ENCODE peak calls at places on chromosome 3, in seven cellular contexts. F, O, E, Q, J, R and U are unnamed samples.
A peak's percentile ranks its signal among the peaks of the same experiment; 100 is the strongest.

GRCh38 chr3:72384602-72385001 is 463.6 kb downstream of the SHQ1 start:
- DNase-seq in Q (peak; percentile 24), E (no peak), F (no peak), R (no peak), O (no peak), J (no peak), U (no peak)

GRCh38 chr3:36701903-36702374 is 62.4 kb downstream of the DCLK3 start:
- DNase-seq in O (no peak), Q (no peak), J (no peak), F (no peak), R (peak; percentile 43), E (no peak), U (no peak)

GRCh38 chr3:51340311-51340829 is 44.7 kb upstream of the MANF start:
- DNase-seq in J (no peak), E (no peak), F (no peak), Q (no peak), O (no peak), R (no peak), U (no peak)

GRCh38 chr3:157336252-157337009 is 100.2 kb upstream of the PTX3 start:
- DNase-seq in O (no peak), J (no peak), F (no peak), Q (no peak), E (no peak), R (no peak), U (no peak)

GRCh38 chr3:194019766-194020165 is 116.2 kb upstream of the HES1 start:
- DNase-seq in O (no peak), F (no peak), R (no peak), E (no peak), J (no peak), Q (no peak), U (no peak)

GRCh38 chr3:42502429-42503250 is at the start of gene VIPR1:
- DNase-seq in E (peak; percentile 71), F (peak; percentile 93), O (peak; percentile 83), J (peak; percentile 92), Q (peak; percentile 83), R (peak; percentile 74), U (peak; percentile 98)

GRCh38 chr3:119810018-119810435 is 28.1 kb downstream of the NR1I2 start:
- DNase-seq in J (peak; percentile 38), R (no peak), E (no peak), Q (peak; percentile 92), O (no peak), F (peak; percentile 83), U (peak; percentile 54)

GRCh38 chr3:98966862-98967554 is 65.5 kb upstream of the DCBLD2 start:
- DNase-seq in O (no peak), R (no peak), F (no peak), J (no peak), Q (no peak), E (no peak), U (no peak)

GRCh38 chr3:4398906-4399305 is 68.2 kb downstream of the SUMF1 start:
- DNase-seq in E (no peak), J (no peak), R (no peak), Q (no peak), O (no peak), F (no peak), U (no peak)

GRCh38 chr3:137121704-137122314 is 164.0 kb downstream of the IL20RB start:
- DNase-seq in R (peak; percentile 59), Q (peak; percentile 83), E (peak; percentile 34), J (no peak), O (no peak), F (peak; percentile 56), U (peak; percentile 15)

GRCh38 chr3:30646181-30646876 is 39.9 kb downstream of the TGFBR2 start:
- DNase-seq in F (no peak), Q (no peak), R (no peak), O (no peak), J (no peak), E (no peak), U (no peak)

GRCh38 chr3:28114893-28115292 is 126.5 kb upstream of the CMC1 start:
- DNase-seq in Q (no peak), F (no peak), O (no peak), E (no peak), R (no peak), J (no peak), U (no peak)

GRCh38 chr3:161266731-161267150 is 45.6 kb downstream of the NMD3 start:
- DNase-seq in F (no peak), O (no peak), E (peak; percentile 35), R (no peak), Q (no peak), J (no peak), U (no peak)

GRCh38 chr3:23775254-23775909 is 30.4 kb upstream of the UBE2E1 start:
- DNase-seq in O (no peak), Q (no peak), F (no peak), E (no peak), J (no peak), R (no peak), U (no peak)

GRCh38 chr3:98885851-98886250 is 15.6 kb downstream of the DCBLD2 start:
- DNase-seq in E (no peak), J (no peak), R (no peak), F (no peak), Q (no peak), O (no peak), U (no peak)